ENCODE peak calls at places on chromosome 10, in four cellular contexts. W is keratinocyte, M is K562, U is astrocyte. E is an unnamed sample. For H3K27me3, the result is how much of the 10 kb centered on the place peaks cover.

GRCh38 chr10:34655286-34656170 is 159.6 kb downstream of the PARD3 start:
- DNase-seq in U (peak), W (peak), M (peak), E (peak)

GRCh38 chr10:31621733-31622132 is 302.7 kb downstream of the ZEB1 start:
- DNase-seq in M (no peak), U (no peak), W (no peak), E (no peak)

GRCh38 chr10:112959207-112959838 is 9.3 kb downstream of the TCF7L2 start:
- DNase-seq in M (no peak), U (peak), W (no peak), E (no peak)

GRCh38 chr10:103645141-103646054 is 151.9 kb downstream of the NEURL1 start:
- DNase-seq in M (no peak), W (no peak), U (peak), E (no peak)

GRCh38 chr10:8331896-8332729 is 277.6 kb downstream of the GATA3 start:
- DNase-seq in U (peak), M (no peak), W (peak), E (peak)

GRCh38 chr10:125340871-125341270 is 180.5 kb upstream of the CTBP2 start:
- DNase-seq in U (peak), W (no peak), M (no peak), E (no peak)

GRCh38 chr10:92801978-92802872 is 46.1 kb upstream of the EXOC6 start:
- DNase-seq in W (no peak), M (no peak), U (no peak), E (no peak)

GRCh38 chr10:110395350-110396283 is 90.9 kb upstream of the SMNDC1 start:
- DNase-seq in W (no peak), M (peak), U (peak), E (peak)

GRCh38 chr10:114306116-114306973 is 67.3 kb downstream of the VWA2 start:
- DNase-seq in W (peak), M (no peak), U (peak), E (peak)

GRCh38 chr10:47420305-47421056 is 36.4 kb upstream of the ZNF488 start:
- DNase-seq in M (no peak), W (no peak), U (no peak), E (no peak)

GRCh38 chr10:77192402-77192801 is 445.2 kb downstream of the KCNMA1 start:
- DNase-seq in M (no peak), W (no peak), U (no peak), E (no peak)

GRCh38 chr10:59310324-59310914 is 51.9 kb downstream of the FAM13C start:
- DNase-seq in M (no peak), U (no peak), W (no peak), E (no peak)

GRCh38 chr10:60281792-60282353 is 107.8 kb downstream of the ANK3 start:
- DNase-seq in M (no peak), W (no peak), U (no peak), E (no peak)

GRCh38 chr10:105070980-105071379 is 429.9 kb downstream of the SORCS3 start:
- DNase-seq in W (no peak), U (no peak), M (no peak), E (no peak)

GRCh38 chr10:76546411-76546810 is 1091.2 kb downstream of the KCNMA1 start:
- DNase-seq in M (no peak), U (no peak), W (no peak), E (no peak)

GRCh38 chr10:44881639-44882038 is 29.5 kb upstream of the TMEM72 start:
- DNase-seq in M (no peak), W (no peak), U (no peak), E (no peak)

GRCh38 chr10:121841862-121842261 is 86.0 kb downstream of the ATE1 start:
- DNase-seq in W (no peak), U (no peak), M (no peak), E (no peak)

GRCh38 chr10:79068562-79069324 is at the start of gene ZMIZ1:
- DNase-seq in U (peak), W (peak), M (peak), E (peak)

GRCh38 chr10:124543971-124544370 is 82.3 kb downstream of the LHPP start:
- DNase-seq in U (no peak), M (no peak), W (no peak), E (no peak)

DNA sequence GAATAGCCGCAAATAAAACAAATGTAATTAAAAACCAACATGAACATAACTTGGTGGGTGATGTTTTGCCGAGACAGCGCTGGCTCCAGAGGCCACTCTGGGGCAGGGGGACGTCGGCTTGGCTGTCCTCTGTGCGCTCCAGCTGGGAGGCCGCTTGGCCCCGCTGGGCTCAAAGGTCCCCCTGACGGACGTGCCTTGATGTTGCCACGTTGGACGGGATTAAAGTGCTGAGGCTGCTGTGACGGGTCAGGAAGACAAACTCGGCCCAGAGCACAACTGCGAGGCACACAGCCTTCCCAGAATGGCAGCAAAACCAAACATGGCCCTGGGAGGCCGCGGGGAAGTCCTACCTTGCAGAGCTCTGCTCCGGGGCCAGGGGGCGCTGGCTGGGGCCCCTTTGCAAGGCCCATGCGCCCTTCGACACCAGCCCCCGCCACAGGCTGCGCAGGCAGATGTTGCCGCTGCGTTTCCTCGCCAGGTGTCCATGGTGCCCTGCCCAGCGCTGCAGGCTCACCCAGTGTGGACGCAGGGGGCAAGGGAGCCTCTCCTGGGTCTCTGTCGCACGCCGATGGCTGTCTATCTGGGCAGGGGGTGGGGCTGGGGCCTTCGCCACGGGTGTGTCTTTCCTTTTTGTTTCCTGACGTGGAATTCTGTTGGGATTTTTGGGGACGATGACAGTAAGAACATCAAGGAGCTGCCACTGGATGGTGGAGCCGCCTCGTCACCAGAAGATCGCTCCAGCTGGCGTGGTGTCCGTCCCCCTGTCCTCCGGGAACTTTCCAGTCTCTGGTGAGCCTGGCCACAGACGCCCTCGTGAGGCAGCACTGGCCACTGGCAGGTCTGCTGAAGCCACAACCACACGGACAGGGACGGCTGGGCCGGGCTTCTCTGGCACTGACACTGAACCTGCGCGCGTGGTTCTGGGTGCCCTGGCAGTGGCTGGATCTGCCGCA is 99.6 kb upstream of the DIP2C start:
- DNase-seq in W (no peak), M (peak), U (peak), E (no peak)
- TF ChIP-seq CTCF in W (peak), M (peak), U (peak), E (peak)

GRCh38 chr10:120457431-120458172 is 575 bp downstream of the PLPP4 start:
- DNase-seq in M (no peak), W (no peak), U (no peak), E (no peak)
- H3K4me3 ChIP-seq in M (no peak), W (peak), U (peak), E (peak)

GRCh38 chr10:94065787-94066186 is 72.1 kb downstream of the PLCE1 start:
- DNase-seq in W (no peak), U (no peak), M (no peak), E (no peak)
- H3K27me3 ChIP-seq in W (under half), U (under half), M (under half), E (under half)

GRCh38 chr10:132251928-132252327 is 55.8 kb downstream of the STK32C start:
- DNase-seq in M (no peak), W (no peak), U (no peak), E (no peak)

GRCh38 chr10:132253092-132253687 is 54.6 kb downstream of the STK32C start:
- DNase-seq in U (no peak), W (no peak), M (no peak), E (no peak)

GRCh38 chr10:132254841-132255240 is 52.9 kb downstream of the STK32C start:
- DNase-seq in M (no peak), W (no peak), U (no peak), E (no peak)

GRCh38 chr10:132250456-132251223 is 57.1 kb downstream of the STK32C start:
- DNase-seq in W (no peak), U (no peak), M (no peak), E (no peak)

DNA sequence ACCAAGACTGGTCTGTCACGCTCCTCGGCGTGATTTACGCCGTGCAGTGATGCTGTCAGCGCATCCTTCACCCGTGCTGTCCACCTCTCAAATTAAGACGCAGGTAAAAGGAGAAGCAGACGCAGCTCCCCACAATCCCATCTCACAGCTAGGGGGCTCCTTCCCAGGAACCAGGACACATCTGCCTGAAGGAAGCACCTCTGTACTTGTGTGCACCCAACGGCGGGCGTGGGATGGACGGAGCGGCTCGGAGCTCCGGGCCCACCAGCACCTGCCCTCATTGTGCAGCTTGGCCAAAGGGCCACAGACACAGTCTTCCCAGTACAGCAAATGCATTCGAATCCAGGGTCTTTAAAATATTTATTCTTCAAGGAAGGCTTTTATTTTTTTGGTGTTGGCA is 55.3 kb downstream of the STK32C start:
- DNase-seq in M (peak), U (no peak), W (no peak), E (no peak)
- TF ChIP-seq CTCF in M (no peak), U (no peak), W (peak), E (no peak)